ENCODE peak calls at places on chromosomes 7 and 10, in six cellular contexts. Q, E, R, F, I and V are unnamed samples.

GRCh38 chr7:137755846-137756685 is 90.7 kb downstream of the DGKI start:
- DNase-seq in E (no peak), Q (no peak), F (no peak), R (no peak), I (no peak), V (no peak)

GRCh38 chr10:5563991-5564536 is 39.3 kb downstream of the CALML3 start:
- DNase-seq in I (no peak), R (no peak), Q (no peak), E (no peak), F (no peak), V (no peak)

GRCh38 chr7:17672774-17673173 is 267.5 kb downstream of the SNX13 start:
- DNase-seq in R (no peak), F (no peak), Q (no peak), E (no peak), I (no peak), V (no peak)

GRCh38 chr10:110765513-110766375 is 106.0 kb upstream of the PDCD4 start:
- DNase-seq in F (no peak), Q (no peak), R (no peak), I (no peak), E (peak), V (no peak)

GRCh38 chr7:91424372-91424771 is 160.1 kb downstream of the FZD1 start:
- DNase-seq in I (peak), R (no peak), F (no peak), Q (peak), E (peak), V (no peak)

GRCh38 chr10:125162181-125162906 is 2.0 kb upstream of the CTBP2 start:
- DNase-seq in Q (peak), F (no peak), I (no peak), R (no peak), E (no peak), V (no peak)

GRCh38 chr10:74754397-74754796 is 72.0 kb upstream of the KAT6B start:
- DNase-seq in R (no peak), I (no peak), F (no peak), Q (no peak), E (no peak), V (no peak)

GRCh38 chr7:122307228-122307619 is 2.7 kb upstream of the FEZF1 start:
- DNase-seq in Q (no peak), E (no peak), R (no peak), I (no peak), F (no peak), V (no peak)

GRCh38 chr7:41501466-41501865 is 201.4 kb downstream of the INHBA start:
- DNase-seq in I (no peak), Q (no peak), F (no peak), E (no peak), R (no peak), V (no peak)

GRCh38 chr10:25226775-25227682 is 52.2 kb downstream of the GPR158 start:
- DNase-seq in E (peak), I (peak), Q (peak), R (peak), F (peak), V (peak)

GRCh38 chr10:35336921-35337741 is 822 bp downstream of the CCNY start:
- DNase-seq in E (peak), R (no peak), Q (peak), F (no peak), I (peak), V (peak)

GRCh38 chr7:18400726-18401125 is 94.8 kb upstream of the HDAC9 start:
- DNase-seq in F (no peak), R (no peak), E (no peak), Q (no peak), I (no peak), V (no peak)

GRCh38 chr7:99155207-99155606 is 11.3 kb upstream of the SMURF1 start:
- DNase-seq in E (no peak), F (no peak), I (no peak), Q (no peak), R (no peak), V (no peak)

GRCh38 chr7:119452401-119452800 is 820.6 kb upstream of the KCND2 start:
- DNase-seq in I (no peak), F (no peak), E (no peak), Q (no peak), R (no peak), V (no peak)

GRCh38 chr7:1086588-1087461 is 1.1 kb upstream of the GPER1 start:
- DNase-seq in E (peak), F (no peak), R (peak), Q (peak), I (peak), V (peak)

GRCh38 chr10:78236416-78237015 is 202.9 kb downstream of the RPS24 start:
- DNase-seq in I (no peak), R (no peak), Q (no peak), F (no peak), E (no peak), V (peak)

GRCh38 chr7:98647326-98647725 is 30.2 kb downstream of the NPTX2 start:
- DNase-seq in F (no peak), E (no peak), I (no peak), R (no peak), Q (no peak), V (no peak)

GRCh38 chr10:59857049-59857448 is 49.3 kb downstream of the CCDC6 start:
- DNase-seq in R (no peak), Q (no peak), F (no peak), E (no peak), I (no peak), V (no peak)

GRCh38 chr7:68245688-68246087 is 1249.1 kb downstream of the TYW1 start:
- DNase-seq in I (no peak), F (no peak), Q (no peak), E (no peak), R (peak), V (no peak)

GRCh38 chr7:34155225-34155908 is 250.0 kb downstream of the BMPER start:
- DNase-seq in Q (no peak), R (no peak), F (no peak), E (no peak), I (no peak), V (no peak)

GRCh38 chr7:23277359-23277989 is 21.7 kb upstream of the MALSU1 start:
- DNase-seq in R (peak), E (peak), I (peak), Q (peak), F (peak), V (peak)

GRCh38 chr10:112446055-112446854 is 459 bp downstream of the ZDHHC6 start:
- DNase-seq in Q (no peak), E (peak), R (no peak), F (no peak), I (no peak), V (no peak)

GRCh38 chr7:115869225-115869624 is 161.3 kb downstream of the TFEC start:
- DNase-seq in E (no peak), R (no peak), Q (no peak), F (no peak), I (no peak), V (no peak)

GRCh38 chr7:144885453-144885852 is 49.6 kb upstream of the TPK1 start:
- DNase-seq in Q (no peak), R (no peak), E (no peak), F (no peak), I (no peak), V (no peak)

DNA sequence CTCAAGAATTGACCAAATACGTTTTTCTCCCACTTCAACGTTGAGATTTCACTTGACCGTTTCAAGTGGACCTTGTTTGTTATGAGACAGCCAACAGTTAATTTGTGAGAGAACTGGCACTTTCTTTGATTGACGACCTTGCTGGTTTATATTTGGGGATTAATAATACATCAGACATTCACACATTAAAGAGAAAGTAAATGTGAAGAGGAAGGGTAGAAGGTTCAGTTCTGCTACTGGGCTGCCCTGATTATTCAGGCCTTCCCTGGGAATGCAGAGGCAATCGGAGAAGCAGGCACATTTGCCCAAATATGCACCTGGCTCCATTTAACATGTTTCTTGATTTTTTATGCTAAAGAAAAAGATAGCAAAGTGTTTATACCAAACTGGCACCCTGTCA is 114.1 kb downstream of the POU6F2 start:
- DNase-seq in E (no peak), R (no peak), Q (no peak), F (no peak), I (no peak), V (no peak)
- H3K27ac ChIP-seq in E (no peak), R (no peak), Q (no peak), F (no peak), I (no peak), V (no peak)

GRCh38 chr7:27170936-27171635 is 3.0 kb downstream of the HOXA10 start:
- DNase-seq in I (peak), F (no peak), R (no peak), Q (no peak), E (no peak), V (no peak)

GRCh38 chr7:27170494-27170811 is 3.7 kb downstream of the HOXA10 start:
- DNase-seq in F (no peak), Q (no peak), E (no peak), I (no peak), R (no peak), V (no peak)

GRCh38 chr7:27171636-27172387 is 2.3 kb downstream of the HOXA10 start:
- DNase-seq in Q (no peak), E (no peak), F (no peak), I (no peak), R (no peak), V (no peak)

GRCh38 chr7:27168265-27168947 is 3.1 kb upstream of the HOXA9 start:
- DNase-seq in Q (peak), I (no peak), F (no peak), E (no peak), R (no peak), V (no peak)

DNA sequence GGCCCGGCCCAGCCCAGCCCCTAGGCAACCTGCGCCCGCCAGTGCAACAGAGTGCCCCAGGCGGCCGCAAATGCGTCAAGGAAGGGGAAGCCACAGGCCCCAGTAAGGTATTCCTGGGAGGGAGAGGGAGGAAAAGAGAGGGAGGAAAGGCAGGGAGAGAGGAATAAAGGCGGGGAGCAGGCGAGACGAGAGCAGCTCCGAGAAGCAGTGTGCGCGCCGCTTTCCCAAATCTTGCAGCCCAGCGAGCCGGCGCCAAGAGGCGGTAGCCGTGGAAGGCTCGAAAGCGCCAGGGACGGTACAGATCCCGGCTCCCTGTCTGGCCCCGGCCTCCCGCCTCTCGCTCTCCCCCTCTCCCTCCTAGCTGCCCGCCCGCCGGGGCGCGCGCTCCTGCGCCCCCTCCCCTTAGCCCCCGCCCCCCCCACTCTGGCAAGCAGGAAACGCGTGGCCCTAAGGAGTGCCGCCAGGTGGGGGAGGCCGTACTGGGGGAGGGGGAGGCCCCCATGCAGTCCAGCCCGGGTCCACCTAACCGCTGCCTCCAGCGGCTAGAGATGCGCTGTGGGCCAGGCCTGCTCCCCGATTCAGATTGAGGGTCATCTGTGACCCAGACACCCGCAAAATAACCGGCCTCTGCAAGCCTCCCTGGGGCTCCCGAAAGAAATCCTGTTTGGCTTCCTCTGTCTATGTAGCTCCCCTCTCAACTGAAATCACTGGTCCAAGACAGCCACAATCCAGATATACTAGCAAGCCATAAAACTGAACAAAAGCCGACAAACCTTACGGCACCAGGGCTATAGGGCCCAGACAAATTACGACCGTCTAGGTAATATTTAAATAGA is 4.2 kb downstream of the HOXA10 start:
- DNase-seq in E (no peak), Q (no peak), R (no peak), I (no peak), F (no peak), V (no peak)
- H3K4me3 ChIP-seq in E (no peak), Q (no peak), R (no peak), I (no peak), F (no peak), V (no peak)

GRCh38 chr7:25028370-25028971 is 48.5 kb upstream of the OSBPL3 start:
- DNase-seq in F (no peak), I (peak), R (no peak), E (no peak), Q (no peak), V (no peak)
- TF ChIP-seq GABPA in F (no peak), I (no peak), R (no peak), E (peak), Q (no peak), V (no peak)

DNA sequence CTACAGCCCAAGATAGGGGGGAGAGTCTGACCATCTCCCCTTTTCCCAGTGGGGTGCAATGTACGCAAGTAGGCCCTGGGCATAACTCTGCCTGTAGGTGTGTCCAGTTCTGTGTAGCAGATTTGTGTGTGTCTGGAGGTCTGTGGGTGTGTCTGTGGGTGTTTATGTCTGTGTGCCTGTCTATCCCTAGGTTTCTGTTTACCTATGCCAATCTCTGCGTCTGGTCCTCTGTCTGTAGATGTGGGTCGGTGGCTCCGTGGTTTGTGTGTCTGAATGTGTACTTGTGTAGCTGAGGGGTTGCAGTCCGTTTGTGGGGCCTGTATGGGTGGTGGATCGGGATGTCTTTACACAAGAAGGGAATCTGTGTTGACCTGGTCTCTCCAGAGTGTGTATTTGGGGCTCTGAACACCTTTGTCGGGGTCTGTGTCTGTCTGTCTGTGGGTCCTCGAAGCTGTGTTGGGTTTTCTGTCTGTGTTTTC is 948 bp downstream of the NYAP1 start:
- DNase-seq in Q (no peak), R (no peak), I (no peak), E (no peak), F (no peak), V (no peak)
- H3K27ac ChIP-seq in Q (peak), R (no peak), I (no peak), E (no peak), F (no peak), V (no peak)

GRCh38 chr7:155458317-155459132 is 596 bp downstream of the EN2 start:
- DNase-seq in I (no peak), R (no peak), F (no peak), Q (peak), E (no peak), V (no peak)
- H3K4me3 ChIP-seq in I (no peak), R (no peak), F (no peak), Q (peak), E (no peak), V (no peak)

DNA sequence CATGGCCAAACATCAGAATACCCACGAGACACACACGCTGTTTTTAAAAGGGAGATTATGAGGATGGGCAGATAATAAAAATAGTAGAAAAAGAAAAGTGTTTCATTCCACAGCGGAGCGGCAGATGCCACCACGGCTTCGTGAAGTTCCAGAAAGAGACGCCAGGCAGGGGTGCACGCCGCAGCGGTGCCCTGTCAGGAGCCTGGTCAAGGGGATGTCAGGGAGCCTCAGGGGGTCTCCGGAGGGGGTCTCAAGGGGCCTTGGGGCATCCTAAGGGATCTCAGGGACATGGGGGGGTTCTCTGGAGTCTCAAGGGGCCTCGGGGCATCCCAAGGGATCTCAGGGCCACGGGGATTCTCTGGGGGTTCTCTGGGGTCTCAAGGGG is 253.4 kb downstream of the ZMYND11 start:
- DNase-seq in I (no peak), R (no peak), Q (no peak), E (no peak), F (no peak), V (no peak)
- TF ChIP-seq GABPA in I (no peak), R (no peak), Q (no peak), E (no peak), F (no peak), V (no peak)

GRCh38 chr10:93437946-93438795 is 44.0 kb downstream of the MYOF start:
- DNase-seq in E (no peak), I (no peak), Q (no peak), F (no peak), R (no peak), V (no peak)
- H3K27ac ChIP-seq in E (no peak), I (no peak), Q (peak), F (no peak), R (peak), V (no peak)

GRCh38 chr10:37789590-37789989 is 67.8 kb downstream of the ZNF248 start:
- DNase-seq in I (peak), F (no peak), Q (no peak), R (no peak), E (no peak), V (no peak)
- H3K4me3 ChIP-seq in I (no peak), F (no peak), Q (no peak), R (no peak), E (no peak), V (no peak)